ENCODE peak calls at places on chromosome 3, in four cellular contexts. One of them, this sample, is unnamed. For H3K27me3 and H3K9me3, the result is how much of the 10 kb centered on the place peaks cover.

GRCh38 chr3:143360244-143360643 is 240.7 kb downstream of the CHST2 start:
- DNase-seq in right atrium auricular region: no peak
- DNase-seq in tibial nerve: no peak
- DNase-seq in psoas muscle: no peak
- DNase-seq in this sample: no peak

GRCh38 chr3:149409351-149409750 is 31.9 kb upstream of the TM4SF1 start:
- DNase-seq in psoas muscle: no peak
- DNase-seq in right atrium auricular region: no peak
- DNase-seq in tibial nerve: no peak
- DNase-seq in this sample: no peak

GRCh38 chr3:133162906-133163305 is 124.7 kb downstream of the TMEM108 start:
- DNase-seq in right atrium auricular region: no peak
- DNase-seq in psoas muscle: no peak
- DNase-seq in tibial nerve: no peak
- DNase-seq in this sample: no peak

GRCh38 chr3:12613250-12613649 is 50.7 kb downstream of the RAF1 start:
- DNase-seq in psoas muscle: no peak
- DNase-seq in tibial nerve: no peak
- DNase-seq in right atrium auricular region: no peak
- DNase-seq in this sample: no peak

GRCh38 chr3:66312039-66312438 is 91.2 kb downstream of the SLC25A26 start:
- DNase-seq in right atrium auricular region: no peak
- DNase-seq in psoas muscle: peak
- DNase-seq in tibial nerve: no peak
- DNase-seq in this sample: no peak

GRCh38 chr3:172707967-172708366 is 2.9 kb downstream of the NCEH1 start:
- DNase-seq in right atrium auricular region: no peak
- DNase-seq in tibial nerve: no peak
- DNase-seq in psoas muscle: no peak
- DNase-seq in this sample: no peak

GRCh38 chr3:10599444-10599843 is 94.1 kb upstream of the ATP2B2 start:
- DNase-seq in right atrium auricular region: no peak
- DNase-seq in psoas muscle: no peak
- DNase-seq in tibial nerve: no peak
- DNase-seq in this sample: no peak

GRCh38 chr3:9047465-9048346 is 84.4 kb upstream of the RAD18 start:
- DNase-seq in tibial nerve: no peak
- DNase-seq in right atrium auricular region: no peak
- DNase-seq in psoas muscle: no peak
- DNase-seq in this sample: no peak

GRCh38 chr3:133103706-133104105 is 65.5 kb downstream of the TMEM108 start:
- DNase-seq in tibial nerve: no peak
- DNase-seq in right atrium auricular region: no peak
- DNase-seq in psoas muscle: no peak
- DNase-seq in this sample: no peak

GRCh38 chr3:159896543-159896942 is 92.1 kb upstream of the IL12A start:
- DNase-seq in psoas muscle: no peak
- DNase-seq in tibial nerve: no peak
- DNase-seq in right atrium auricular region: no peak
- DNase-seq in this sample: no peak

GRCh38 chr3:5226783-5227182 is 39.3 kb downstream of the EDEM1 start:
- DNase-seq in psoas muscle: no peak
- DNase-seq in tibial nerve: no peak
- DNase-seq in right atrium auricular region: no peak
- DNase-seq in this sample: no peak

GRCh38 chr3:52524752-52525661 is 8.7 kb downstream of the NT5DC2 start:
- DNase-seq in tibial nerve: peak
- DNase-seq in psoas muscle: peak
- DNase-seq in right atrium auricular region: no peak
- DNase-seq in this sample: no peak

GRCh38 chr3:134360046-134360445 is 14.2 kb downstream of the AMOTL2 start:
- DNase-seq in right atrium auricular region: no peak
- DNase-seq in tibial nerve: no peak
- DNase-seq in psoas muscle: peak
- DNase-seq in this sample: peak

GRCh38 chr3:29186131-29186599 is 94.7 kb upstream of the RBMS3 start:
- DNase-seq in right atrium auricular region: no peak
- DNase-seq in tibial nerve: no peak
- DNase-seq in psoas muscle: no peak
- DNase-seq in this sample: no peak

GRCh38 chr3:99544819-99545281 is 93.5 kb upstream of the COL8A1 start:
- DNase-seq in psoas muscle: no peak
- DNase-seq in right atrium auricular region: peak
- DNase-seq in tibial nerve: no peak
- DNase-seq in this sample: no peak

GRCh38 chr3:42804831-42805821 is 836 bp upstream of the HIGD1A start:
- DNase-seq in psoas muscle: peak
- DNase-seq in tibial nerve: no peak
- DNase-seq in right atrium auricular region: peak
- DNase-seq in this sample: peak

GRCh38 chr3:169505577-169506155 is 157.8 kb downstream of the MECOM start:
- DNase-seq in right atrium auricular region: no peak
- DNase-seq in psoas muscle: no peak
- DNase-seq in tibial nerve: no peak
- DNase-seq in this sample: no peak

GRCh38 chr3:127172670-127173515 is 20.0 kb upstream of the PRR23E start:
- DNase-seq in psoas muscle: no peak
- DNase-seq in right atrium auricular region: peak
- DNase-seq in tibial nerve: no peak
- DNase-seq in this sample: no peak

GRCh38 chr3:187223799-187224198 is 26.5 kb downstream of the RTP1 start:
- DNase-seq in psoas muscle: no peak
- DNase-seq in right atrium auricular region: no peak
- DNase-seq in tibial nerve: no peak
- DNase-seq in this sample: no peak

GRCh38 chr3:39568508-39568907 is 101.0 kb downstream of the MOBP start:
- DNase-seq in right atrium auricular region: no peak
- DNase-seq in psoas muscle: no peak
- DNase-seq in tibial nerve: no peak
- DNase-seq in this sample: no peak

GRCh38 chr3:71641669-71642068 is 58.1 kb upstream of the FOXP1 start:
- DNase-seq in psoas muscle: no peak
- DNase-seq in right atrium auricular region: no peak
- DNase-seq in tibial nerve: no peak
- DNase-seq in this sample: no peak

GRCh38 chr3:159884661-159885402 is 103.8 kb upstream of the IL12A start:
- DNase-seq in right atrium auricular region: no peak
- DNase-seq in psoas muscle: no peak
- DNase-seq in tibial nerve: no peak
- DNase-seq in this sample: no peak

GRCh38 chr3:172564499-172564898 is 41.3 kb upstream of the TNFSF10 start:
- DNase-seq in tibial nerve: no peak
- DNase-seq in psoas muscle: no peak
- DNase-seq in right atrium auricular region: no peak
- DNase-seq in this sample: no peak

GRCh38 chr3:41267975-41268640 is 68.8 kb downstream of the CTNNB1 start:
- DNase-seq in right atrium auricular region: no peak
- DNase-seq in tibial nerve: no peak
- DNase-seq in psoas muscle: no peak
- DNase-seq in this sample: no peak

GRCh38 chr3:81592101-81592500 is 169.3 kb downstream of the GBE1 start:
- DNase-seq in tibial nerve: no peak
- DNase-seq in psoas muscle: no peak
- DNase-seq in right atrium auricular region: no peak
- DNase-seq in this sample: no peak

GRCh38 chr3:50203113-50203852 is 1.8 kb upstream of the SLC38A3 start:
- DNase-seq in tibial nerve: no peak
- DNase-seq in psoas muscle: no peak
- DNase-seq in right atrium auricular region: no peak
- DNase-seq in this sample: no peak

GRCh38 chr3:104460477-104461406 is 906.0 kb upstream of the ALCAM start:
- DNase-seq in tibial nerve: no peak
- DNase-seq in right atrium auricular region: no peak
- DNase-seq in psoas muscle: no peak
- DNase-seq in this sample: no peak
- TF ChIP-seq CTCF in tibial nerve: peak
- TF ChIP-seq CTCF in right atrium auricular region: no peak
- TF ChIP-seq CTCF in psoas muscle: no peak
- TF ChIP-seq CTCF in this sample: no peak

DNA sequence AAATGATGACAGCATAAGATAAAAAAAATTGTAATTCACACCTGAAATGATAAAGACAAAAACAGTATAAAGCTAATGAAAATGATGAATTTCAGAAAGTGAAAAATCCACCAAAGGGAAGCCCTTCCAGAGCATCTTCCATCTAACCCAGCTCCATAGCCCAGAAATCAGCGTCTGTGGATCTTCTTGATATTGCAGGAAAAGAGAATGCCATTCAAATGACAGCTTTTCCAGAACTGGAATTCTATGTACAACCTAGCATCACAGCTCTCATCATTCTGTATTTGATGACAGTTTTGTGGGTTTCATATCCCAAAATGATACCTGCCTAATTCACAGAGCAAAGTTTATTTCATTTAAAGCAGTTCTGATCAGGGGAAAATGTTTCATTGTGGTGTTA is 267.3 kb downstream of the FHIT start:
- DNase-seq in tibial nerve: no peak
- DNase-seq in right atrium auricular region: no peak
- DNase-seq in psoas muscle: no peak
- DNase-seq in this sample: no peak
- H3K27me3 ChIP-seq in tibial nerve: under half
- H3K27me3 ChIP-seq in right atrium auricular region: under half
- H3K27me3 ChIP-seq in psoas muscle: under half
- H3K27me3 ChIP-seq in this sample: under half

DNA sequence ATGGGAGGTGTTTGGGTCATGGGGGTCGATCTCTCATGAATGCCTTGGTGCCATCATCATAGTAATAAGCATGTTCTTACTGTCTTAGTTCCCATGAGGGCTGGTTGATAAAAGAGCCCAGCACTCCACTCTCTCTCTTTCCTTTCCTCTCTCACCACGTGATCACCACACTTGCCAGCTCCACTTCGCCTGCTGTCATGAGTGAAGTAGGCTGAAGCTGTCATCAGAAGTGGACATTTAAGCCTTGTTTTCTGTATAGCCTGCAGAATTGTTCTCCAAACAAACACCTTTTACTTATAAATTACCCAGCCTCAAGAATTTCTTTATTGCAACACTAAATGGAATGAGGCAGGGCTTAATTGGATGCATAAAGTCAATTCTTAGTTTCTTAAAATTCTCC is 6.1 kb downstream of the OR5H1 start:
- DNase-seq in tibial nerve: no peak
- DNase-seq in right atrium auricular region: no peak
- DNase-seq in psoas muscle: no peak
- DNase-seq in this sample: peak
- H3K9me3 ChIP-seq in tibial nerve: under half
- H3K9me3 ChIP-seq in right atrium auricular region: under half
- H3K9me3 ChIP-seq in psoas muscle: under half
- H3K9me3 ChIP-seq in this sample: under half

DNA sequence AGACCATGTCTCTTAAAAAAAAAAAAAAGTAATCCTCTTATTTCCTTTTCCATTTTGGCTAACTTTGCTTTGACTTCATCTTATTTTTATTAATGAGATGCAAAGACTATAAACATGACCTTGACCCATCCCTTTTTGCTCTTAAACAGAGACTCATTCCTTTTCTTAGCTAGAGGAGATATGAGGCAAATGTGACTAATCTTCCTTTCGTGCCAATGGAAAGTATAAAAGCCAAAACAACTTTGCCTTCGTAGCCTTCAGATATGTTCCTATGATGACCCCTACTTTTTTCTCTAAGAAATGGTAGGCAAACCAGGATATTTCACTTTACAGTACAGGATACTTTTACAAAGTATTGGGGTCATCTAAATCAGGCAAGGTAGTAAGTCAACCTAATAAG is 36.9 kb upstream of the GOLGB1 start:
- DNase-seq in psoas muscle: no peak
- DNase-seq in right atrium auricular region: no peak
- DNase-seq in tibial nerve: no peak
- DNase-seq in this sample: no peak
- TF ChIP-seq CTCF in psoas muscle: no peak
- TF ChIP-seq CTCF in right atrium auricular region: no peak
- TF ChIP-seq CTCF in tibial nerve: no peak
- TF ChIP-seq CTCF in this sample: no peak